ENCODE peak calls at places on chromosome 18, in nine cellular contexts. J, N, P, L, A, Z, T, R and M are unnamed samples.

GRCh38 chr18:76721207-76721996 is 101.0 kb upstream of the ZNF236 start:
- DNase-seq in Z (no peak), R (peak), A (no peak), T (no peak), N (no peak), P (no peak), L (no peak), J (no peak), M (no peak)

GRCh38 chr18:55968550-55968949 is 380.6 kb upstream of the TCF4 start:
- DNase-seq in R (no peak), L (no peak), J (no peak), Z (peak), T (no peak), N (no peak), A (no peak), P (no peak), M (no peak)

GRCh38 chr18:48592540-48592939 is 53.7 kb downstream of the CTIF start:
- DNase-seq in J (no peak), A (no peak), P (no peak), T (no peak), R (no peak), L (no peak), Z (no peak), N (no peak), M (no peak)

GRCh38 chr18:48336332-48336731 is 72.9 kb downstream of the ZBTB7C start:
- DNase-seq in Z (no peak), N (no peak), L (no peak), P (peak), A (no peak), T (no peak), J (no peak), R (no peak), M (no peak)

GRCh38 chr18:48161911-48162698 is 231.6 kb upstream of the SMAD2 start:
- DNase-seq in P (no peak), J (no peak), Z (no peak), L (no peak), T (no peak), N (no peak), A (no peak), R (no peak), M (no peak)

GRCh38 chr18:30358545-30358944 is 684.0 kb downstream of the DSC3 start:
- DNase-seq in J (no peak), T (no peak), L (no peak), P (peak), A (peak), R (no peak), N (peak), Z (peak), M (no peak)

GRCh38 chr18:32553174-32553573 is 82.5 kb upstream of the GAREM1 start:
- DNase-seq in T (no peak), N (no peak), Z (no peak), P (peak), A (no peak), J (no peak), R (no peak), L (no peak), M (no peak)

GRCh38 chr18:40841473-40841872 is 1113.6 kb upstream of the PIK3C3 start:
- DNase-seq in T (no peak), P (peak), A (peak), J (no peak), R (no peak), L (no peak), Z (peak), N (peak), M (no peak)

GRCh38 chr18:63318882-63319382 is 637 bp downstream of the BCL2 start:
- DNase-seq in T (no peak), N (no peak), L (no peak), A (peak), J (no peak), P (no peak), R (no peak), Z (peak), M (no peak)

GRCh38 chr18:29225351-29225750 is 1048.4 kb upstream of the CDH2 start:
- DNase-seq in P (peak), T (no peak), Z (no peak), J (no peak), N (no peak), R (no peak), A (no peak), L (no peak), M (no peak)

GRCh38 chr18:37393945-37394609 is 171.5 kb downstream of the CELF4 start:
- DNase-seq in Z (no peak), N (peak), A (peak), T (peak), P (peak), L (peak), R (peak), J (peak), M (peak)

GRCh38 chr18:13612111-13612997 is 114.0 kb downstream of the FAM210A start:
- DNase-seq in A (no peak), P (no peak), J (no peak), L (no peak), Z (no peak), T (no peak), N (no peak), R (peak), M (peak)

GRCh38 chr18:13464432-13465125 is 246.0 kb downstream of the LDLRAD4 start:
- DNase-seq in R (peak), A (no peak), L (no peak), Z (no peak), P (peak), N (no peak), T (no peak), J (no peak), M (peak)

GRCh38 chr18:50961974-50962373 is 5.9 kb upstream of the ELAC1 start:
- DNase-seq in N (no peak), L (no peak), J (no peak), R (no peak), P (no peak), T (no peak), Z (no peak), A (no peak), M (no peak)

GRCh38 chr18:60024857-60025256 is 125.1 kb downstream of the PMAIP1 start:
- DNase-seq in N (no peak), Z (peak), R (no peak), L (no peak), A (no peak), J (no peak), P (peak), T (no peak), M (no peak)

GRCh38 chr18:36534154-36534688 is 236.7 kb downstream of the FHOD3 start:
- DNase-seq in N (no peak), T (no peak), L (no peak), P (no peak), R (peak), A (peak), Z (no peak), J (no peak), M (peak)

GRCh38 chr18:63322908-63323634 is 3.5 kb upstream of the BCL2 start:
- DNase-seq in J (peak), A (peak), L (no peak), P (peak), Z (peak), R (peak), T (peak), N (peak), M (peak)

GRCh38 chr18:51531496-51531895 is 334.0 kb upstream of the MEX3C start:
- DNase-seq in T (no peak), Z (peak), P (no peak), J (no peak), A (no peak), L (no peak), N (no peak), R (no peak), M (no peak)

GRCh38 chr18:10530852-10531251 is 5.0 kb downstream of the NAPG start:
- DNase-seq in T (no peak), J (no peak), N (no peak), R (no peak), L (no peak), A (peak), Z (peak), P (no peak), M (no peak)

GRCh38 chr18:25646971-25647370 is 295.0 kb upstream of the ZNF521 start:
- DNase-seq in P (peak), L (no peak), J (no peak), A (peak), T (no peak), R (no peak), Z (no peak), N (peak), M (no peak)

GRCh38 chr18:26480897-26481795 is 67.2 kb downstream of the KCTD1 start:
- DNase-seq in T (no peak), P (peak), N (peak), Z (peak), R (no peak), L (no peak), J (no peak), A (peak), M (no peak)

GRCh38 chr18:32896781-32897547 is 124.1 kb upstream of the KLHL14 start:
- DNase-seq in J (no peak), R (no peak), A (no peak), Z (no peak), P (peak), T (no peak), N (peak), L (no peak), M (no peak)

GRCh38 chr18:24068945-24069693 is 54.6 kb downstream of the TTC39C start:
- DNase-seq in T (no peak), A (no peak), L (no peak), J (no peak), R (no peak), P (no peak), N (no peak), Z (no peak), M (no peak)

GRCh38 chr18:10404148-10404547 is 50.3 kb upstream of the APCDD1 start:
- DNase-seq in L (no peak), T (no peak), Z (no peak), A (no peak), P (no peak), J (no peak), R (no peak), N (no peak), M (no peak)

GRCh38 chr18:54125429-54125828 is 99.0 kb downstream of the MBD2 start:
- DNase-seq in L (no peak), T (no peak), N (no peak), J (no peak), A (no peak), Z (no peak), P (no peak), R (no peak), M (no peak)

GRCh38 chr18:61244632-61245031 is 88.6 kb upstream of the CDH20 start:
- DNase-seq in L (no peak), J (no peak), R (no peak), T (no peak), Z (no peak), A (no peak), N (no peak), P (no peak), M (no peak)

GRCh38 chr18:24421831-24422230 is 4.6 kb upstream of the IMPACT start:
- DNase-seq in N (no peak), L (no peak), A (no peak), J (no peak), P (peak), R (no peak), Z (no peak), T (no peak), M (no peak)

GRCh38 chr18:54807303-54807702 is 21.0 kb upstream of the RAB27B start:
- DNase-seq in T (no peak), N (no peak), P (no peak), Z (peak), J (no peak), L (no peak), A (no peak), R (no peak), M (no peak)

GRCh38 chr18:40911582-40912254 is 1043.3 kb upstream of the PIK3C3 start:
- DNase-seq in N (peak), A (peak), R (no peak), L (no peak), J (no peak), P (peak), Z (peak), T (no peak), M (no peak)

GRCh38 chr18:42264467-42264866 is 309.4 kb downstream of the PIK3C3 start:
- DNase-seq in A (no peak), Z (peak), T (no peak), P (no peak), J (no peak), R (no peak), N (no peak), L (no peak), M (no peak)

GRCh38 chr18:22710628-22711380 is 222.3 kb upstream of the RBBP8 start:
- DNase-seq in P (peak), J (no peak), L (peak), Z (peak), R (no peak), A (peak), T (peak), N (peak), M (no peak)

GRCh38 chr18:53153281-53153680 is 813.3 kb downstream of the DCC start:
- DNase-seq in Z (no peak), R (peak), T (peak), N (no peak), A (no peak), P (peak), J (peak), L (no peak), M (peak)

GRCh38 chr18:32460046-32460785 is 10.5 kb downstream of the GAREM1 start:
- DNase-seq in Z (no peak), T (no peak), A (no peak), N (no peak), P (no peak), R (no peak), L (no peak), J (no peak), M (no peak)

GRCh38 chr18:62778976-62779869 is 63.9 kb downstream of the PHLPP1 start:
- DNase-seq in P (no peak), T (no peak), L (no peak), J (no peak), Z (no peak), R (no peak), N (no peak), A (no peak), M (no peak)

GRCh38 chr18:43789234-43790000 is 512.1 kb upstream of the SYT4 start:
- DNase-seq in Z (no peak), A (peak), R (no peak), L (no peak), T (no peak), P (peak), N (peak), J (no peak), M (no peak)

DNA sequence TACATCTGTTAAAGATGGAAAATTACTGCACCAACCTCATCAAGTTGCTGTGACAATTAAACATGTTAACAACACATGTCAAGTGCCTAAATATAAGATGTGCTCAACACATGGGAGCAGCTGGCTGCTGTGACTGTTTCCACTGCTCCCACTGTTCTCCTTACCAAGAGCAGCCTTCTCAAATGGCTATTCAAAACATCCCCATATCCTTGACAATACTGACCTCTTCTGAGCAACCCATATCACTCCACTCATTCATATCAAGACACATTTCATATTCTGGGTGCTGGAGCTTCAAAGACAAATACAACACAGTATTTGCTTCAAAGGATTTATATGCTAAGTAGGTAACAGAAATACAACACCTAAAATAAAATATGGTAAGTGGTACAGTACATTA is 60.3 kb downstream of the PIAS2 start:
- DNase-seq in L (no peak), A (no peak), R (peak), T (no peak), J (no peak), N (peak), P (peak), Z (no peak), M (no peak)
- TF ChIP-seq CTCF in L (no peak), A (peak), R (no peak), T (no peak), J (no peak), N (no peak), P (no peak), Z (no peak), M (no peak)

GRCh38 chr18:31428211-31428610 is 19.3 kb upstream of the DSG3 start:
- DNase-seq in A (no peak), R (no peak), J (no peak), P (no peak), L (no peak), Z (no peak), N (no peak), T (no peak), M (no peak)

GRCh38 chr18:31420524-31420923 is 27.0 kb upstream of the DSG3 start:
- DNase-seq in Z (no peak), P (no peak), T (no peak), J (no peak), L (no peak), A (no peak), N (no peak), R (no peak), M (no peak)

GRCh38 chr18:31427010-31427409 is 20.5 kb upstream of the DSG3 start:
- DNase-seq in N (no peak), L (no peak), Z (peak), A (no peak), P (no peak), J (no peak), T (no peak), R (no peak), M (no peak)

GRCh38 chr18:31426021-31426420 is 21.5 kb upstream of the DSG3 start:
- DNase-seq in Z (peak), T (no peak), L (no peak), A (no peak), P (no peak), R (no peak), J (no peak), N (no peak), M (no peak)

DNA sequence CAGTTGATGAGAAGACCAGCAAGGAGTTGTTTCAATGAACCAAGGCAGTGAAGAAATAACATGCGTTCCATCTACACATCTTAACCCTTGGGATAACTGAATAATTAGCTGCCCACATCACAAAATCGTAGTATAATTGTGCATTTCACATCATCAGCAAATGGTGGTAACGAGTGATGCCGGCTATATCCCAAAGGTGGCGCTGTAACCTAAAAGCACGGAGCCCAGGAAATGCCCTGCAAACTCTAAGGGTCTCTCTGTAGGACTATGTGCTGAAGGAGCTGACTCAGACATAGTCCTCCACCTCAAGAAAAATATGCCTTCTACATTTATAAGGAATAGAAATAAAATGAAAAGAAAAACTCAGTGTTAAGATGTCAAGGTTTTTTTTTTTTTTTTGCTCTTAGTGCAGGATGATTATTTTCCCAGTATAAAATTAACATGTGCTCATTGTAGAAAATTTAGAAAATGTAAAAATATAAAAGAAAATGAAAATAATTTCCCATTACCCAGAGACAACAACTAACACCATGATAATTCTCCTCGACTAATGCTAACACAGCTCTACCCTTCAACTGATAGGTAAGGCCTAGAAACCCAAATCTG is 23.1 kb upstream of the DSG3 start:
- DNase-seq in P (peak), J (peak), A (peak), Z (peak), L (no peak), N (peak), T (peak), R (peak), M (peak)
- TF ChIP-seq CTCF in P (peak), J (peak), A (peak), Z (peak), L (no peak), N (peak), T (peak), R (peak), M (peak)

GRCh38 chr18:45839415-45840395 is 14.2 kb downstream of the SIGLEC15 start:
- DNase-seq in L (no peak), A (peak), P (peak), T (no peak), N (peak), J (no peak), R (peak), Z (peak), M (no peak)
- TF ChIP-seq CTCF in L (peak), A (peak), P (peak), T (no peak), N (peak), J (peak), R (peak), Z (peak), M (no peak)

GRCh38 chr18:78073275-78073674 is 823.6 kb downstream of the GALR1 start:
- DNase-seq in R (no peak), L (no peak), N (no peak), Z (peak), A (no peak), P (no peak), T (no peak), J (no peak), M (no peak)
- TF ChIP-seq CTCF in R (no peak), L (no peak), N (no peak), Z (no peak), A (no peak), P (no peak), T (peak), J (peak), M (no peak)

DNA sequence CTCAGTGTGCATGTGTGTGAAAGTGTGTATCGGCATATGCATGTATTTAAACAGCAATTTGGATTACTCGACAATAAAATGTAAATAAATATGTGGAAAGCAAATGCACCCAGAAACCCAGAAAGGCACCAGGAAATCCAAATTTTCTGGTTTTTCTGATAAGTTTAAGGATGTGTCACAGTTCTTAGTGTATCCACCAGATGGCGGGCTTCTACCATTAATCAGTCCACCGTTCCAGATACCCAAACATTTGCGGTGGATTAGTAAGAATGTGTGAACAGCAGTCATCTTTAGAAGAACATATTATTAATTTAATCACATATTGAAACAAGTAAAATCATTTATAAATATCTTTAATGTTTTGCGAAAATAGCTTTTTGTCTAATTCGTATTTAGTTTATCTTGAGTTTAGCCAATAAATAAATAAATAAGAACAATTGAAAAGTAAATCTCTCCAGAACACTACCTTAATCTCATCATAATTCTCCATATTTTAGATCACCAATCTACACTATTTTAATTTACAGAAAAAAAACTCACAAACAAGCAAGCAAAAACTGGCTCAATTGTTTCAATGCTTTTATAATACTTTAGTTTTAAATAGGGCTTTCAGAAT is 298.9 kb downstream of the DSEL start:
- DNase-seq in A (peak), L (peak), Z (peak), R (peak), P (peak), T (peak), J (peak), N (peak), M (peak)
- TF ChIP-seq CTCF in A (peak), L (peak), Z (peak), R (peak), P (peak), T (peak), J (peak), N (peak), M (peak)

DNA sequence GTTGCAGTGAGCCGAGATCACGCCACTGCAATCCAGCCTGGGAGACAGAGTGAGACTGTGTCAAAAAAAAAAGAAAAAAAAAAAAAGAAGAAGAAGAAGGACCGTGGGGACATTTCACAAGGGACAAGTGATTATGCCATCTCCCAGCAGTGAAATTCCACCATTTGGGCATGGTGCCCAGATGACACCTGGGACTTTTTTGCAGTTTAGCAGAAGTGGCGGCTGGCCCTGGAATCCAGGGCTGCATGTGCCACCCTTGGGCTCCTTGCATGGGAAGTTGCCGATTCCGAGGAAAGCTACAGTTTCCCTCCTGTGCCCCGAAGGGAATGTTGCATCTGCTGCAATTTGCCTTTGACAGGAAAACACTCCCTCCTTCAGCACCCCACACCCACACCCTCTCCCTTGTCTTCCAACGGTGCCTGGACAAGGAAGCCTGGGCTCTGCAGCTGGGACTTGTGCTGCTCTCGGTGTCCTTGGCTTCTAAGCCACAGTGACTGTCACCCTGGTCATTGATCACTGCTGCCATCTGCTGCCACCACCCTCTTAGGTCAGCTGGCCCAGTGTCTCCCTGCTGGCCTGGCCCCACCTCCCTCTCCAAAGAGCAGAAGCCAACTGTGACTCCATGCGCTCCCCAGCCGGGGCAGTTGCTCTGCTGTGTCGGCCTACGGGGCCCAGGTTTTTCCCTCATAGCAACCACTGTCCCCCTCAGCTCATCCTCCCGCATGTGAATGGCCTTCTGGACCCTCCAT is 56.4 kb upstream of the LRRC30 start:
- DNase-seq in N (no peak), T (peak), A (no peak), R (no peak), L (no peak), J (no peak), P (peak), Z (no peak), M (no peak)
- TF ChIP-seq CTCF in N (no peak), T (no peak), A (no peak), R (no peak), L (no peak), J (peak), P (peak), Z (no peak), M (no peak)